ENCODE peak calls at places on chromosome 14, in six cellular contexts. G, K, E, W, T and U are unnamed samples.

GRCh38 chr14:105927661-105928060 is 401.3 kb downstream of the TMEM121 start:
- DNase-seq in W (no peak), K (no peak), T (peak), G (no peak), E (no peak), U (no peak)

GRCh38 chr14:104286496-104286895 is 148.1 kb downstream of the KIF26A start:
- DNase-seq in K (no peak), W (no peak), E (no peak), G (no peak), T (peak), U (no peak)

GRCh38 chr14:44778562-44778961 is 183.2 kb downstream of the KLHL28 start:
- DNase-seq in E (no peak), K (no peak), T (no peak), G (no peak), W (no peak), U (no peak)

GRCh38 chr14:26820101-26820500 is 222.3 kb upstream of the NOVA1 start:
- DNase-seq in T (no peak), E (no peak), G (no peak), K (no peak), W (no peak), U (no peak)

GRCh38 chr14:29926701-29927595 is 699 bp downstream of the PRKD1 start:
- DNase-seq in T (peak), G (peak), E (peak), K (peak), W (peak), U (peak)

GRCh38 chr14:79680087-79680486 is 531.2 kb downstream of the DIO2 start:
- DNase-seq in K (no peak), W (no peak), T (peak), G (no peak), E (no peak), U (no peak)

GRCh38 chr14:23154876-23155587 is 28.4 kb downstream of the SLC7A8 start:
- DNase-seq in E (no peak), G (no peak), W (peak), K (no peak), T (peak), U (peak)

GRCh38 chr14:20818861-20819260 is 16.2 kb upstream of the RNASE1 start:
- DNase-seq in G (no peak), W (no peak), K (no peak), T (no peak), E (no peak), U (no peak)

GRCh38 chr14:94620597-94620996 is 8.4 kb downstream of the SERPINA3 start:
- DNase-seq in T (no peak), G (no peak), W (no peak), K (no peak), E (no peak), U (no peak)

GRCh38 chr14:85310491-85311272 is 219.3 kb upstream of the FLRT2 start:
- DNase-seq in G (no peak), W (no peak), T (no peak), K (no peak), E (no peak), U (no peak)

GRCh38 chr14:104579507-104579906 is at the start of gene C14orf180:
- DNase-seq in E (no peak), W (no peak), T (no peak), G (no peak), K (no peak), U (peak)

GRCh38 chr14:93543766-93544165 is 113.0 kb downstream of the UNC79 start:
- DNase-seq in G (no peak), E (no peak), W (no peak), T (no peak), K (peak), U (no peak)

GRCh38 chr14:70602254-70602653 is 1.8 kb upstream of the MED6 start:
- DNase-seq in W (no peak), G (no peak), E (no peak), T (no peak), K (peak), U (no peak)

GRCh38 chr14:97315790-97316189 is 518.6 kb downstream of the VRK1 start:
- DNase-seq in E (no peak), W (no peak), T (no peak), G (no peak), K (no peak), U (no peak)

GRCh38 chr14:74595006-74595735 is 16.9 kb downstream of the LTBP2 start:
- DNase-seq in K (no peak), T (no peak), W (no peak), E (no peak), G (no peak), U (peak)

GRCh38 chr14:54003064-54003463 is 46.4 kb upstream of the BMP4 start:
- DNase-seq in K (no peak), W (no peak), G (no peak), E (no peak), T (no peak), U (no peak)

GRCh38 chr14:72518809-72519377 is 375.0 kb downstream of the DPF3 start:
- DNase-seq in W (no peak), G (no peak), E (no peak), K (peak), T (no peak), U (no peak)

GRCh38 chr14:37167151-37168047 is 5.0 kb downstream of the SLC25A21 start:
- DNase-seq in K (no peak), W (no peak), E (no peak), T (no peak), G (no peak), U (no peak)

GRCh38 chr14:88849717-88850116 is 25.3 kb downstream of the TTC8 start:
- DNase-seq in E (no peak), G (no peak), W (no peak), T (no peak), K (no peak), U (no peak)

GRCh38 chr14:89805501-89805900 is 149.0 kb downstream of the EFCAB11 start:
- DNase-seq in W (no peak), K (no peak), T (no peak), E (no peak), G (no peak), U (no peak)

GRCh38 chr14:39430762-39431415 is 1.3 kb downstream of the FBXO33 start:
- DNase-seq in T (no peak), G (no peak), W (no peak), K (peak), E (peak), U (peak)

GRCh38 chr14:99136047-99136400 is 136.0 kb downstream of the BCL11B start:
- DNase-seq in E (no peak), G (no peak), W (no peak), T (no peak), K (no peak), U (no peak)

GRCh38 chr14:99819514-99819913 is 26.3 kb downstream of the EML1 start:
- DNase-seq in G (no peak), E (no peak), W (no peak), T (no peak), K (no peak), U (no peak)

GRCh38 chr14:105945891-105946290 is 419.5 kb downstream of the TMEM121 start:
- DNase-seq in W (no peak), G (no peak), E (no peak), K (no peak), T (no peak), U (no peak)

GRCh38 chr14:92540472-92541048 is 27.0 kb downstream of the RIN3 start:
- DNase-seq in K (no peak), G (no peak), W (peak), E (no peak), T (peak), U (peak)

GRCh38 chr14:65729547-65729946 is 317.0 kb downstream of the FUT8 start:
- DNase-seq in E (no peak), K (no peak), G (no peak), T (no peak), W (no peak), U (no peak)

GRCh38 chr14:87066221-87066817 is 926.7 kb downstream of the GALC start:
- DNase-seq in K (no peak), E (no peak), W (no peak), T (no peak), G (no peak), U (no peak)

GRCh38 chr14:34466691-34467090 is 4.7 kb upstream of the SPTSSA start:
- DNase-seq in T (no peak), K (no peak), E (no peak), W (no peak), G (no peak), U (no peak)

GRCh38 chr14:42192659-42193425 is 586.2 kb downstream of the LRFN5 start:
- DNase-seq in W (no peak), G (no peak), E (no peak), T (no peak), K (no peak), U (no peak)